ENCODE peak calls at places on chromosomes 2 and 18, in eight cellular contexts. One of them, this sample, is unnamed. For H3K36me3, the result is how much of the 10 kb centered on the place peaks cover.

GRCh38 chr2:162244559-162245031 is 1.4 kb upstream of the FAP start:
- DNase-seq in body of pancreas: peak
- DNase-seq in thyroid gland: no peak
- DNase-seq in CD8-positive, alpha-beta T cell: no peak
- DNase-seq in psoas muscle: no peak
- DNase-seq in neural progenitor cell: no peak
- DNase-seq in Peyer's patch: no peak
- DNase-seq in kidney epithelial cell: peak
- DNase-seq in this sample: no peak

GRCh38 chr18:27428716-27429475 is 243.8 kb upstream of the CHST9 start:
- DNase-seq in psoas muscle: no peak
- DNase-seq in CD8-positive, alpha-beta T cell: no peak
- DNase-seq in Peyer's patch: no peak
- DNase-seq in kidney epithelial cell: peak
- DNase-seq in body of pancreas: no peak
- DNase-seq in neural progenitor cell: no peak
- DNase-seq in thyroid gland: no peak
- DNase-seq in this sample: no peak

GRCh38 chr2:230713331-230714121 is 884 bp downstream of the CAB39 start:
- DNase-seq in body of pancreas: peak
- DNase-seq in thyroid gland: no peak
- DNase-seq in CD8-positive, alpha-beta T cell: peak
- DNase-seq in neural progenitor cell: peak
- DNase-seq in kidney epithelial cell: no peak
- DNase-seq in Peyer's patch: peak
- DNase-seq in psoas muscle: peak
- DNase-seq in this sample: peak

GRCh38 chr2:27115485-27115884 is 3.4 kb downstream of the CGREF1 start:
- DNase-seq in Peyer's patch: no peak
- DNase-seq in neural progenitor cell: no peak
- DNase-seq in thyroid gland: no peak
- DNase-seq in CD8-positive, alpha-beta T cell: no peak
- DNase-seq in psoas muscle: no peak
- DNase-seq in kidney epithelial cell: no peak
- DNase-seq in body of pancreas: no peak
- DNase-seq in this sample: no peak

GRCh38 chr2:214193943-214194342 is 216.9 kb upstream of the VWC2L start:
- DNase-seq in kidney epithelial cell: peak
- DNase-seq in body of pancreas: no peak
- DNase-seq in CD8-positive, alpha-beta T cell: no peak
- DNase-seq in neural progenitor cell: no peak
- DNase-seq in Peyer's patch: no peak
- DNase-seq in psoas muscle: no peak
- DNase-seq in thyroid gland: no peak
- DNase-seq in this sample: no peak

GRCh38 chr2:75224636-75225094 is 25.3 kb upstream of the TACR1 start:
- DNase-seq in Peyer's patch: no peak
- DNase-seq in psoas muscle: no peak
- DNase-seq in kidney epithelial cell: no peak
- DNase-seq in CD8-positive, alpha-beta T cell: no peak
- DNase-seq in thyroid gland: no peak
- DNase-seq in body of pancreas: no peak
- DNase-seq in neural progenitor cell: no peak
- DNase-seq in this sample: no peak

GRCh38 chr2:241909769-241910168 is 40.2 kb downstream of the RTP5 start:
- DNase-seq in psoas muscle: peak
- DNase-seq in body of pancreas: no peak
- DNase-seq in CD8-positive, alpha-beta T cell: no peak
- DNase-seq in Peyer's patch: peak
- DNase-seq in neural progenitor cell: no peak
- DNase-seq in thyroid gland: no peak
- DNase-seq in kidney epithelial cell: no peak
- DNase-seq in this sample: no peak

GRCh38 chr2:229980440-229981184 is 58.3 kb downstream of the FBXO36 start:
- DNase-seq in psoas muscle: peak
- DNase-seq in kidney epithelial cell: no peak
- DNase-seq in CD8-positive, alpha-beta T cell: no peak
- DNase-seq in body of pancreas: peak
- DNase-seq in thyroid gland: peak
- DNase-seq in Peyer's patch: no peak
- DNase-seq in neural progenitor cell: peak
- DNase-seq in this sample: peak

GRCh38 chr2:37456479-37456878 is 112.0 kb downstream of the QPCT start:
- DNase-seq in psoas muscle: peak
- DNase-seq in body of pancreas: no peak
- DNase-seq in thyroid gland: no peak
- DNase-seq in CD8-positive, alpha-beta T cell: peak
- DNase-seq in kidney epithelial cell: no peak
- DNase-seq in neural progenitor cell: no peak
- DNase-seq in Peyer's patch: no peak
- DNase-seq in this sample: no peak

GRCh38 chr2:71673402-71673795 is 220.0 kb downstream of the DYSF start:
- DNase-seq in Peyer's patch: no peak
- DNase-seq in psoas muscle: no peak
- DNase-seq in thyroid gland: no peak
- DNase-seq in kidney epithelial cell: no peak
- DNase-seq in neural progenitor cell: no peak
- DNase-seq in body of pancreas: no peak
- DNase-seq in CD8-positive, alpha-beta T cell: peak
- DNase-seq in this sample: no peak

GRCh38 chr2:63594622-63595021 is 5.9 kb downstream of the MDH1 start:
- DNase-seq in body of pancreas: no peak
- DNase-seq in psoas muscle: no peak
- DNase-seq in CD8-positive, alpha-beta T cell: no peak
- DNase-seq in kidney epithelial cell: no peak
- DNase-seq in neural progenitor cell: no peak
- DNase-seq in Peyer's patch: no peak
- DNase-seq in thyroid gland: no peak
- DNase-seq in this sample: no peak

GRCh38 chr2:16284941-16285625 is 344.7 kb downstream of the MYCN start:
- DNase-seq in CD8-positive, alpha-beta T cell: no peak
- DNase-seq in body of pancreas: no peak
- DNase-seq in psoas muscle: no peak
- DNase-seq in neural progenitor cell: no peak
- DNase-seq in thyroid gland: no peak
- DNase-seq in kidney epithelial cell: no peak
- DNase-seq in Peyer's patch: no peak
- DNase-seq in this sample: no peak

GRCh38 chr2:160332318-160332717 is 132.2 kb upstream of the ITGB6 start:
- DNase-seq in body of pancreas: no peak
- DNase-seq in thyroid gland: no peak
- DNase-seq in neural progenitor cell: no peak
- DNase-seq in Peyer's patch: no peak
- DNase-seq in psoas muscle: no peak
- DNase-seq in kidney epithelial cell: no peak
- DNase-seq in CD8-positive, alpha-beta T cell: no peak
- DNase-seq in this sample: peak

GRCh38 chr2:72115361-72116080 is 32.1 kb downstream of the CYP26B1 start:
- DNase-seq in CD8-positive, alpha-beta T cell: no peak
- DNase-seq in body of pancreas: no peak
- DNase-seq in neural progenitor cell: no peak
- DNase-seq in kidney epithelial cell: peak
- DNase-seq in thyroid gland: peak
- DNase-seq in psoas muscle: no peak
- DNase-seq in Peyer's patch: no peak
- DNase-seq in this sample: no peak

GRCh38 chr2:58535182-58535581 is 294.1 kb upstream of the FANCL start:
- DNase-seq in CD8-positive, alpha-beta T cell: no peak
- DNase-seq in thyroid gland: no peak
- DNase-seq in body of pancreas: no peak
- DNase-seq in psoas muscle: no peak
- DNase-seq in kidney epithelial cell: no peak
- DNase-seq in Peyer's patch: no peak
- DNase-seq in neural progenitor cell: peak
- DNase-seq in this sample: no peak

GRCh38 chr2:229815858-229816257 is 101.5 kb upstream of the DNER start:
- DNase-seq in psoas muscle: no peak
- DNase-seq in Peyer's patch: no peak
- DNase-seq in neural progenitor cell: no peak
- DNase-seq in kidney epithelial cell: peak
- DNase-seq in body of pancreas: no peak
- DNase-seq in CD8-positive, alpha-beta T cell: no peak
- DNase-seq in thyroid gland: no peak
- DNase-seq in this sample: no peak

GRCh38 chr18:73638709-73639108 is 508.9 kb downstream of the FBXO15 start:
- DNase-seq in CD8-positive, alpha-beta T cell: no peak
- DNase-seq in psoas muscle: no peak
- DNase-seq in Peyer's patch: no peak
- DNase-seq in body of pancreas: no peak
- DNase-seq in thyroid gland: no peak
- DNase-seq in kidney epithelial cell: no peak
- DNase-seq in neural progenitor cell: no peak
- DNase-seq in this sample: no peak

GRCh38 chr18:9869713-9870430 is 15.9 kb upstream of the TXNDC2 start:
- DNase-seq in body of pancreas: peak
- DNase-seq in CD8-positive, alpha-beta T cell: no peak
- DNase-seq in kidney epithelial cell: no peak
- DNase-seq in neural progenitor cell: no peak
- DNase-seq in thyroid gland: no peak
- DNase-seq in Peyer's patch: no peak
- DNase-seq in psoas muscle: no peak
- DNase-seq in this sample: peak

GRCh38 chr2:20744366-20745335 is 77.7 kb downstream of the GDF7 start:
- DNase-seq in body of pancreas: no peak
- DNase-seq in kidney epithelial cell: no peak
- DNase-seq in Peyer's patch: no peak
- DNase-seq in CD8-positive, alpha-beta T cell: no peak
- DNase-seq in thyroid gland: no peak
- DNase-seq in neural progenitor cell: no peak
- DNase-seq in psoas muscle: no peak
- DNase-seq in this sample: no peak

GRCh38 chr2:60149151-60149550 is 404.3 kb downstream of the BCL11A start:
- DNase-seq in thyroid gland: no peak
- DNase-seq in neural progenitor cell: no peak
- DNase-seq in kidney epithelial cell: no peak
- DNase-seq in CD8-positive, alpha-beta T cell: no peak
- DNase-seq in body of pancreas: no peak
- DNase-seq in Peyer's patch: no peak
- DNase-seq in psoas muscle: no peak
- DNase-seq in this sample: no peak

GRCh38 chr18:56389190-56389589 is 249.2 kb downstream of the TXNL1 start:
- DNase-seq in kidney epithelial cell: no peak
- DNase-seq in body of pancreas: no peak
- DNase-seq in Peyer's patch: no peak
- DNase-seq in thyroid gland: no peak
- DNase-seq in neural progenitor cell: peak
- DNase-seq in psoas muscle: no peak
- DNase-seq in CD8-positive, alpha-beta T cell: no peak
- DNase-seq in this sample: no peak
- TF ChIP-seq CTCF in kidney epithelial cell: no peak
- TF ChIP-seq CTCF in body of pancreas: peak
- TF ChIP-seq CTCF in Peyer's patch: no peak
- TF ChIP-seq CTCF in thyroid gland: peak
- TF ChIP-seq CTCF in neural progenitor cell: peak
- TF ChIP-seq CTCF in psoas muscle: no peak
- TF ChIP-seq CTCF in CD8-positive, alpha-beta T cell: no peak
- TF ChIP-seq CTCF in this sample: no peak

GRCh38 chr2:165240927-165241326 is 1.7 kb downstream of the SCN2A start:
- DNase-seq in body of pancreas: no peak
- DNase-seq in thyroid gland: no peak
- DNase-seq in psoas muscle: no peak
- DNase-seq in Peyer's patch: no peak
- DNase-seq in kidney epithelial cell: no peak
- DNase-seq in CD8-positive, alpha-beta T cell: no peak
- DNase-seq in neural progenitor cell: no peak
- DNase-seq in this sample: no peak
- H3K36me3 ChIP-seq in body of pancreas: under half
- H3K36me3 ChIP-seq in thyroid gland: under half
- H3K36me3 ChIP-seq in psoas muscle: under half
- H3K36me3 ChIP-seq in Peyer's patch: under half
- H3K36me3 ChIP-seq in kidney epithelial cell: under half
- H3K36me3 ChIP-seq in CD8-positive, alpha-beta T cell: under half
- H3K36me3 ChIP-seq in neural progenitor cell: under half
- H3K36me3 ChIP-seq in this sample: under half

DNA sequence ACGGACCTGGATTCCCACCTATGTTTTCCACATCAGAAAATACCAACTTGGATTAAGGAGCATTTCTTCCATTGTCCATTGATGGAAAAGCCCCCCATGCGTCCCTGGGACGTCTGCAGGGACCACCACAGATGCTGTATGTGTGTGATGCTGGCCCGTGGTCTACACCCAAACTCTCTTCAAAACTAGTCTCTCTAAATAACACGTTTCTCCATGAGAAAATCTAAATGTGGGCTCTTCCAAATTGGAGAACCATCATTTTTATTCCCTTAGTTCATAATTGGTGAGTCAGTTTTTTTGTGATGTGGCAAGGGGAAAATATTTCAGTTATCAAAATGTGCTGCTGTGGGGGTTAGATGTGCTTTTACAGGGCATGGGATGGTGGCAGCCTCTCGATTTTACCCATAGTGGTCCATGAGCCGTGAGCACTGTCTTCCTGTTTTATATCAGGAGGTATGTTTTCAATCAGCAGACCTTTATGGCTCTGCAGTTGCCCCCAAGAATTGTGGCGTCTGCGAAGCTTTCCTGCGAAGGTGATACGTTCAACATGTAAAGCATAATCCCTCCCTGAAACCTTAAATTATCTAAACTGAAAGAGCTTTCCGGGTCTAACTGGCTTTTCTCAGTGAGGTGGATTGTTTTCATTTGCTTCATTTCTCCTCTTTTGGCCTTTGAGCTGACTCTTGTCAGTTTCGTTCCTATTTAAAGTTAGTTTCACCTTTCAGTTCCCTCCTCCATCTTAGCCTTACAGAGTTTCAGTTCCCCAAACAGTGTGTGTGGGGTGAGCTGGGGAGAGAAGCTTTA is 78.3 kb downstream of the SETBP1 start:
- DNase-seq in thyroid gland: no peak
- DNase-seq in CD8-positive, alpha-beta T cell: no peak
- DNase-seq in Peyer's patch: no peak
- DNase-seq in body of pancreas: no peak
- DNase-seq in psoas muscle: no peak
- DNase-seq in neural progenitor cell: no peak
- DNase-seq in kidney epithelial cell: no peak
- DNase-seq in this sample: no peak
- H3K4me3 ChIP-seq in thyroid gland: no peak
- H3K4me3 ChIP-seq in CD8-positive, alpha-beta T cell: no peak
- H3K4me3 ChIP-seq in Peyer's patch: no peak
- H3K4me3 ChIP-seq in body of pancreas: no peak
- H3K4me3 ChIP-seq in psoas muscle: no peak
- H3K4me3 ChIP-seq in neural progenitor cell: no peak
- H3K4me3 ChIP-seq in kidney epithelial cell: no peak
- H3K4me3 ChIP-seq in this sample: no peak

DNA sequence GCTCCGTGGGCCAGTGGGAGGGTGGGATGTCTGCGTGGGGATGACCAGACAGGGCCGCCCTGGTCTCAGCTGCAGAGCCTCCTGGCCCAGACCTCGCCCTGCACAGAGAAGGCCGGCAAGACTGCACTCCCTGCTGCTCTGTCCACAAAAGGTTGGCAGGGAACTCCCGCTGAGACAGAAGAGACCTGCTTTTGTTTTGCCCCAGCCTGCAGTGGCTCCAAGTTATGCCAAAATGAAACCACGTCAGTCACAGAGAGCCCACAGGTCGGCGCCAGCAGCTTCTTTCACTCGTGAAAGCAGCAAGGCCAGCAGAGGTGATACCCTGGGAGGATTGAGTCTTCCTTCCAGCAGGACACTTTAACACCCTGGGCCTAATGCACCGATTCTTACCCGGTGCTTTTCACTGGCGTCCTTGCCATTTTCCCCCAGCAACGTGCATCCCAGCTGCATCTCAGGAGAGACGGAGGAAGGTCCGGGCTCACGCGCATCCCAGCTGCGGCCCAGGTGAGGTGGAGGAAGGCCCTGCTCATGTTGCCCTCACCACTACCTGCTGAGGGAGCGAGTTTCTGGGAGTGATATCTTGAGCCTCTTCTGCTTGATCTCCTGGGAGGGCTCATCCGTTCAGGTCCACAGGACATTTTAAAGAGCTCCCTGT is 22.1 kb upstream of the CTDP1 start:
- DNase-seq in neural progenitor cell: peak
- DNase-seq in kidney epithelial cell: no peak
- DNase-seq in body of pancreas: no peak
- DNase-seq in CD8-positive, alpha-beta T cell: no peak
- DNase-seq in thyroid gland: no peak
- DNase-seq in Peyer's patch: no peak
- DNase-seq in psoas muscle: no peak
- DNase-seq in this sample: no peak
- TF ChIP-seq CTCF in neural progenitor cell: no peak
- TF ChIP-seq CTCF in kidney epithelial cell: no peak
- TF ChIP-seq CTCF in body of pancreas: no peak
- TF ChIP-seq CTCF in CD8-positive, alpha-beta T cell: no peak
- TF ChIP-seq CTCF in thyroid gland: no peak
- TF ChIP-seq CTCF in Peyer's patch: no peak
- TF ChIP-seq CTCF in psoas muscle: no peak
- TF ChIP-seq CTCF in this sample: no peak